ENCODE peak calls at places on chromosomes 1 and 21, in four cellular contexts. K is mesendoderm, F is aorta, I is SJSA1. H is an unnamed sample.

GRCh38 chr1:118791094-118791691 is 196.9 kb downstream of the TBX15 start:
- DNase-seq in K (no peak), F (no peak), I (no peak), H (no peak)

GRCh38 chr1:236025836-236026235 is 39.1 kb downstream of the NID1 start:
- DNase-seq in K (no peak), F (no peak), I (no peak), H (no peak)

GRCh38 chr1:26897351-26897750 is 2.9 kb downstream of the GPATCH3 start:
- DNase-seq in K (no peak), F (no peak), I (no peak), H (no peak)

GRCh38 chr21:39546522-39546921 is 66.2 kb upstream of the B3GALT5 start:
- DNase-seq in K (no peak), F (no peak), I (no peak), H (no peak)

GRCh38 chr1:81414417-81415087 is 386.2 kb upstream of the ADGRL2 start:
- DNase-seq in K (peak; percentile 74), F (peak; percentile 84), I (no peak), H (peak; percentile 85)

GRCh38 chr1:19664453-19665043 is at the start of gene HTR6:
- DNase-seq in K (no peak), F (no peak), I (no peak), H (no peak)

GRCh38 chr1:27686223-27686990 is 14.4 kb upstream of the IFI6 start:
- DNase-seq in K (peak; percentile 11), F (no peak), I (no peak), H (no peak)

GRCh38 chr1:1291611-1292441 is 11.6 kb downstream of the SCNN1D start:
- DNase-seq in K (peak; percentile 79), F (no peak), I (peak; percentile 77), H (peak; percentile 65)

GRCh38 chr21:43191971-43192370 is 23.2 kb downstream of the CRYAA start:
- DNase-seq in K (no peak), F (no peak), I (peak; percentile 25), H (peak; percentile 2)

GRCh38 chr1:47332779-47333577 is 612 bp upstream of the CMPK1 start:
- DNase-seq in K (no peak), F (no peak), I (no peak), H (no peak)

GRCh38 chr1:3142751-3143150 is 73.7 kb downstream of the PRDM16 start:
- DNase-seq in K (no peak), F (no peak), I (no peak), H (no peak)

GRCh38 chr1:45864765-45865164 is 61.4 kb downstream of the MAST2 start:
- DNase-seq in K (no peak), F (no peak), I (no peak), H (no peak)
- H3K4me1 ChIP-seq in K (peaks cover 1% of the 10 kb centered on the region), F (no peaks in the 10 kb centered on the region), I (peaks cover 24% of the 10 kb centered on the region), H (no peaks in the 10 kb centered on the region)

DNA sequence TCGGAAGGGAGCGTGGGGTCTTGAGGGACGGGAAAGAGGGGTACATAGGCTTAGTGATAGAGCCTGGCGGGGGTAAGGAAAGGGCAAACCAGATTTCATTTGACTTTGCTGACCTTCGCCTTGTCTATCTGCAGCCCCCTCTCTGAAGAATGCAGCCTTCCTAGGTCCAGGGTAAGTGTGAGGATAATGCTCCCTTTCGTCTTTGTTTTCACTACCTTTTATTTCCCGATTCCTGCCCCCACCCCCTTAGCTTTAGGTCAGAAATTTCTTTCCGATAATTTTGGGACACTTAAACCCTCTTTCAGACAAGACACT is 396 bp downstream of the ATP5PB start:
- DNase-seq in K (no peak), F (no peak), I (no peak), H (no peak)
- H3K4me1 ChIP-seq in K (peaks cover 10% of the 10 kb centered on the region), F (peaks cover 8% of the 10 kb centered on the region), I (peaks cover 14% of the 10 kb centered on the region), H (peaks cover 62% of the 10 kb centered on the region)

GRCh38 chr1:147078606-147079399 is 93.5 kb downstream of the PRKAB2 start:
- DNase-seq in K (no peak), F (no peak), I (no peak), H (no peak)
- H3K4me1 ChIP-seq in K (no peaks in the 10 kb centered on the region), F (no peaks in the 10 kb centered on the region), I (peaks cover under 1% of the 10 kb centered on the region), H (peaks cover 6% of the 10 kb centered on the region)

GRCh38 chr1:182699673-182700350 is 15.4 kb upstream of the RGS8 start:
- DNase-seq in K (peak; percentile 78), F (no peak), I (no peak), H (peak; percentile 8)
- H3K4me1 ChIP-seq in K (peaks cover 26% of the 10 kb centered on the region), F (peaks cover 12% of the 10 kb centered on the region), I (no peaks in the 10 kb centered on the region), H (peaks cover 20% of the 10 kb centered on the region)

GRCh38 chr21:45433911-45434644 is 29.1 kb downstream of the COL18A1 start:
- DNase-seq in K (no peak), F (no peak), I (no peak), H (no peak)

GRCh38 chr21:45430521-45431501 is 25.8 kb downstream of the COL18A1 start:
- DNase-seq in K (peak; percentile 94), F (no peak), I (no peak), H (no peak)

GRCh38 chr21:45433301-45433700 is 28.3 kb downstream of the COL18A1 start:
- DNase-seq in K (no peak), F (no peak), I (no peak), H (no peak)

GRCh38 chr21:45431781-45432572 is 27.0 kb downstream of the COL18A1 start:
- DNase-seq in K (no peak), F (no peak), I (no peak), H (no peak)

DNA sequence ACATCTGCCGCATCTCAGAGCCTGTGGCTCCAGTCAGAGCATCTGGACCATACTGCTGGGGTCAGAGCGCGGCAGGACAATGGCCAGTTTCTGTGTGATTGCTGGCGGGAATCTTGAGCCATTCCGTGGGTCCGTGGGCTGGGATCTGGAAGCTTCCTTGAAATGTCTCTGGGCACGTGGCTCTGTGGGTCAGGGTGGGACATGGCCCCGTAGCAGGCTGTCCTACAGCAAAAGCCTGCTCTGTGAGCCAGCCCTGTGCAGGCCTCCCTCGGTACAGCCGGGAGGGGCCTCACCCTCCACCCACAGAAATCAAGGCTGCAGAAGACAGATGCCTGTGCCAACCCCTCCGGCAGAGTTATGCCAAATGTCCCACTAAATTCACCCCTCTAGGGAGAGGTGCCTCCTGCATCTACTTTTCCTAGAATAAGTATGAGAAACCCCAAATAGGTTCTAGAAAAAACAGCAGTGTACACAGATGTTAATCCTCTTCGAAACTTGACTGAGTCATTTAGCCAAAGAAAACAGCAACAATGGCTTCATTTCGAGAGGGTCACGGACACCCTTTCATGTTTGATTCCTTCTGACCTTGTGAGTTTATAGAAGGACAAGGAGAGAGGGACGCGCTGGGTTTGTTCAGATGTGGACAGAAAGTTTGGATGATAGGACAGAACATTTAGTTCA is 27.8 kb downstream of the COL18A1 start:
- DNase-seq in K (no peak), F (no peak), I (no peak), H (no peak)
- H3K4me1 ChIP-seq in K (peaks cover 4% of the 10 kb centered on the region), F (no peaks in the 10 kb centered on the region), I (peaks cover 27% of the 10 kb centered on the region), H (peaks cover 52% of the 10 kb centered on the region)

GRCh38 chr1:94325379-94326302 is 88.3 kb upstream of the ARHGAP29 start:
- DNase-seq in K (no peak), F (no peak), I (peak; percentile 90), H (peak; percentile 63)
- H3K4me1 ChIP-seq in K (peaks cover 17% of the 10 kb centered on the region), F (peaks cover 15% of the 10 kb centered on the region), I (peaks cover 76% of the 10 kb centered on the region), H (peaks cover 71% of the 10 kb centered on the region)

DNA sequence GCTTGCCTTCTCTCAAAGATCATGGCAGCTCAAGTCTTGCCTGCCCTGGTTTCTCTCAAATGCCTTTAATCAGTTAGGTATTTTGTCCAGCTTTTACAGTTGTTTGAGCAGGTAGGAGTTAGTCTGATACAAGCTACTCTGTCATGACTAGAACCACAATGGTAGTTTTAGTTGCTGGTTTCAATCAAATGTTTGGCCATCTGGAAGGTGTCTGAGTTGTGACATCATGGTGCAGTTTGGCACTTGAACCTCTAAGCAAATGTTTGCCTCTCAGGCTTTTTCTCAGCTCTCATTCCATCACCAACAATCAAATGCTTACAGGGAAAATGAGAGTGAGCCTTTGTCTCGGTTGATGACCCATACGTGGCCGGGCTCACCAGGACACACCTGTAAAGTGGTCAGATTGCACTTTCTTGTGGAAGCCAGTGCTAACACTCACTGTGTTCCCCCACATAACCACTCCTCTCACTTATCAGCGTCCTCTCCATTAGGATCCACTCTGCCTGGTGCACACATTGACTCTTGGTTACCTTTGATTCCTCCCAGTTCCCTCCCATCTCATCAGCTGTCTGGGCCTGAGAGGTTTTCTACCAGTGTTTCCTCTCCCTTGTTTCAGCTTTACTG is 67.5 kb downstream of the CCDC185 start:
- DNase-seq in K (no peak), F (no peak), I (no peak), H (no peak)
- H3K4me1 ChIP-seq in K (no peaks in the 10 kb centered on the region), F (no peaks in the 10 kb centered on the region), I (no peaks in the 10 kb centered on the region), H (no peaks in the 10 kb centered on the region)

DNA sequence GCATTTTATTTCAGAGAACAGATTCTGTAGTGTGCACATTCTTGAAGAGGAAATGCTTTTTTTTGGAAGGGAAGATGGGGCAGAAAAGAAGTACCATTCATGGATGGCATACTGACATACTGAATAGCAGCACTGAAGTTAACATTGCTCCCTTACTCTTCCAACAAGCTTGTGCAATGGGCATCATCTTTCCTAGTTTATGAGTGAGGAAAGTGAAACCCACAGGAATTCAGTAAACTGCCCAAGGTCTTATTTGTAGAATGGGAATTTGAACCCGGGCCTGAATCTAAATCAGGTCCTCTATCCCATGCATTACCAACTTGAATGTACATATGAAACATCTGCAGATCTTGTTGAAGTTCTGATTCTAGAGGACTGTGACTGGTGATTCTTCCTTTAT is 215.7 kb upstream of the FGGY start:
- DNase-seq in K (no peak), F (no peak), I (no peak), H (no peak)
- H3K4me1 ChIP-seq in K (peaks cover 27% of the 10 kb centered on the region), F (no peaks in the 10 kb centered on the region), I (peaks cover 13% of the 10 kb centered on the region), H (peaks cover 17% of the 10 kb centered on the region)

H was measured in heart left ventricle.